ENCODE peak calls at places on chromosome 21, in seven cellular contexts. G, Z, D, R, O, I and T are unnamed samples.
A peak's percentile ranks its signal among the peaks of the same experiment; 100 is the strongest.

GRCh38 chr21:27371688-27372331 is 404.9 kb upstream of the ADAMTS5 start:
- DNase-seq in G (no peak), Z (no peak), D (no peak), R (no peak), O (no peak), I (no peak), T (no peak)

GRCh38 chr21:43598416-43599120 is 60.7 kb downstream of the HSF2BP start:
- DNase-seq in G (no peak), Z (no peak), D (no peak), R (no peak), O (peak; percentile 75), I (no peak), T (no peak)

GRCh38 chr21:45545691-45546531 is 3.7 kb upstream of the SLC19A1 start:
- DNase-seq in G (peak; percentile 2), Z (no peak), D (no peak), R (no peak), O (no peak), I (peak; percentile 7), T (peak; percentile 66)

GRCh38 chr21:32702702-32703101 is 25.1 kb downstream of the SYNJ1 start:
- DNase-seq in G (no peak), Z (no peak), D (no peak), R (no peak), O (peak; percentile 29), I (no peak), T (no peak)

GRCh38 chr21:44338971-44339910 is at the start of gene CFAP410:
- DNase-seq in G (peak; percentile 92), Z (peak; percentile 97), D (peak; percentile 97), R (peak; percentile 75), O (peak; percentile 95), I (peak; percentile 94), T (peak; percentile 96)

GRCh38 chr21:16908087-16908486 is 604.8 kb upstream of the CXADR start:
- DNase-seq in G (no peak), Z (peak; percentile 72), D (no peak), R (no peak), O (peak; percentile 17), I (no peak), T (no peak)

GRCh38 chr21:29825936-29826335 is 113.9 kb downstream of the GRIK1 start:
- DNase-seq in G (no peak), Z (no peak), D (no peak), R (no peak), O (no peak), I (no peak), T (no peak)

GRCh38 chr21:44434568-44434925 is 20.8 kb upstream of the LRRC3 start:
- DNase-seq in G (no peak), Z (peak; percentile 48), D (no peak), R (no peak), O (no peak), I (peak; percentile 9), T (peak; percentile 52)

GRCh38 chr21:45954271-45954670 is 27.3 kb upstream of the COL6A1 start:
- DNase-seq in G (no peak), Z (peak; percentile 81), D (no peak), R (no peak), O (no peak), I (no peak), T (no peak)

GRCh38 chr21:33931799-33932390 is 16.3 kb upstream of the ATP5PO start:
- DNase-seq in G (no peak), Z (no peak), D (no peak), R (no peak), O (no peak), I (no peak), T (no peak)

GRCh38 chr21:35026617-35027557 is 22.2 kb downstream of the RUNX1 start:
- DNase-seq in G (peak; percentile 42), Z (peak; percentile 71), D (peak; percentile 88), R (no peak), O (peak; percentile 66), I (peak; percentile 68), T (no peak)

GRCh38 chr21:35053356-35054096 is 4.4 kb upstream of the RUNX1 start:
- DNase-seq in G (no peak), Z (peak; percentile 77), D (no peak), R (no peak), O (no peak), I (no peak), T (no peak)

GRCh38 chr21:45991606-45992301 is 10.2 kb downstream of the COL6A1 start:
- DNase-seq in G (peak; percentile 3), Z (peak; percentile 62), D (peak; percentile 1), R (no peak), O (no peak), I (peak; percentile 12), T (no peak)

GRCh38 chr21:17451364-17451869 is 61.4 kb upstream of the CXADR start:
- DNase-seq in G (no peak), Z (no peak), D (no peak), R (no peak), O (peak; percentile 76), I (no peak), T (no peak)

GRCh38 chr21:34946385-34947121 is 102.5 kb downstream of the RUNX1 start:
- DNase-seq in G (no peak), Z (no peak), D (no peak), R (no peak), O (no peak), I (no peak), T (no peak)

GRCh38 chr21:45234127-45234526 is 53.6 kb downstream of the POFUT2 start:
- DNase-seq in G (no peak), Z (no peak), D (no peak), R (no peak), O (no peak), I (no peak), T (no peak)

GRCh38 chr21:28675265-28676041 is 317.2 kb downstream of the LTN1 start:
- DNase-seq in G (no peak), Z (no peak), D (no peak), R (no peak), O (no peak), I (no peak), T (no peak)

GRCh38 chr21:36092676-36093075 is 22.9 kb downstream of the CBR1 start:
- DNase-seq in G (no peak), Z (no peak), D (no peak), R (no peak), O (no peak), I (no peak), T (no peak)

GRCh38 chr21:36093512-36093911 is 23.7 kb downstream of the CBR1 start:
- DNase-seq in G (no peak), Z (no peak), D (no peak), R (no peak), O (no peak), I (no peak), T (no peak)

GRCh38 chr21:36082140-36082742 is 12.4 kb downstream of the CBR1 start:
- DNase-seq in G (no peak), Z (no peak), D (no peak), R (no peak), O (no peak), I (no peak), T (no peak)

GRCh38 chr21:36089946-36090345 is 20.1 kb downstream of the CBR1 start:
- DNase-seq in G (no peak), Z (no peak), D (no peak), R (no peak), O (no peak), I (no peak), T (no peak)

GRCh38 chr21:36087362-36088138 is 17.7 kb downstream of the CBR1 start:
- DNase-seq in G (no peak), Z (no peak), D (no peak), R (no peak), O (no peak), I (no peak), T (no peak)
- TF ChIP-seq CTCF in G (no peak), Z (no peak), D (peak; percentile 40), R (no peak), O (peak; percentile 24), I (peak; percentile 23), T (no peak)

GRCh38 chr21:31501921-31502320 is 157.6 kb upstream of the SOD1 start:
- DNase-seq in G (no peak), Z (no peak), D (no peak), R (no peak), O (no peak), I (no peak), T (no peak)
- TF ChIP-seq CTCF in G (no peak), Z (no peak), D (no peak), R (no peak), O (no peak), I (no peak), T (no peak)

DNA sequence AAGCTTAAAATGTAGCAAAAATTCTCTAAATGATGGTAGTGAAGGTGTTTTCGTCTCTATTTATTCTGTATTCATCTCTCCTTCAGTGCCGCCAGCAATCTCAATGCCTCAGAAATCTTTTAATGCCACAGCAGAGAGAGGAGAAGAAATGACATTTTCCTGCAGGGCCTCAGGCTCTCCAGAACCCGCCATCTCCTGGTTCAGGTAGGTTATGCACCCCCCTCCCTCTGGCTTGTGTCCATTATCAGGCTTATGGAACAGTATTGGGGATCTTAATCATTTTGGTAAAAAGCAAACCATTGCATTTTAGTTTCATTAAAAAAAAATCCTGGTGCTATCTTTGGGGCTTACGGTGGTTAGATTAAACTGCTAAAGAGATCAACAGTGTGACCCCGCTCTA is 326.1 kb downstream of the NCAM2 start:
- DNase-seq in G (no peak), Z (no peak), D (no peak), R (no peak), O (no peak), I (no peak), T (no peak)
- TF ChIP-seq CTCF in G (no peak), Z (no peak), D (no peak), R (no peak), O (no peak), I (no peak), T (no peak)

GRCh38 chr21:42009831-42010506 is at the start of gene ZBTB21:
- DNase-seq in G (peak; percentile 99), Z (peak; percentile 99), D (peak; percentile 97), R (peak; percentile 91), O (peak; percentile 98), I (peak; percentile 98), T (peak; percentile 99)

GRCh38 chr21:42007541-42007940 is 2.6 kb downstream of the ZBTB21 start:
- DNase-seq in G (no peak), Z (no peak), D (no peak), R (no peak), O (no peak), I (no peak), T (no peak)

GRCh38 chr21:42006765-42007164 is 3.4 kb downstream of the ZBTB21 start:
- DNase-seq in G (no peak), Z (no peak), D (no peak), R (no peak), O (no peak), I (no peak), T (no peak)

GRCh38 chr21:42010507-42011493 is 640 bp upstream of the ZBTB21 start:
- DNase-seq in G (no peak), Z (no peak), D (no peak), R (no peak), O (peak; percentile 8), I (no peak), T (no peak)

DNA sequence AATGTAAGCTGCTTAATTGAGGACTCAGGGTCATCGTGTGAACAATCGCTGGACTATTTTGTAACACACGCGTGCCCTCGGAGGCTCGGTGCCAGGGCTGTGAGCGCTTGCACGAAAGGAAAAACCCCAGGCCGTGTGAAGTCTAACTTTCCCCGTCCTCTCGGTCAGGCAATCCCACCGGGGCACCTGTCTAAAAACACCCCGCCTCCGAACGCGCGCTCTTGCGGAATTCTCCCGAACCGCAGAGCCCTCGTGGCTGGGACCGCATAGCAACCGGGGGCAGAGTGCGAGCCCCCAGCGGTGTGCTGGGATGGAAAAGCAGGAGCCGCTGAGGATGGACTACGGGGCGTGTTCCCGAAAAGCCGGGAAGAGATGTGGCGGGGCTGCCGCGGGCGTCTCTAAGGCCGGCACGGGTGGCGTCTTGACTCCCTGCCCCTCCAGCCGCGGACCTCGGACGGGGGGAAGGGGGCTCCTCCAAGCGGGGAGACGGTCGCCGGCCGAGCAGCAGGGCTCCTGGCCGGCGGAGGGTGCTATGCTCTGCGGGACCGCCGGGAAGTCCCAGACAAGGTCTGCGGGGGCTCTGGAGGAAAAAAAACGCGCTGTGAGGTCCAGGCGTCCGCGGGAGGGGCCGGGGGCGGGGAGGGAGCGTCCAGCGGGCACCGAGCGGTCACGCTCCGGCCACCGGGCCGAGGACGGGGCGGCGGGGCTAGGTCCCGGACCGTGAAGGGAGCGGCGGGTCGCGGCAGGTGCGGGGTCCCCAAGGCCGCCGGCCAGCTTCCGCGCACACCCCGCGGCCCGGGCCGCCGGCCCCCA is 936 bp downstream of the ZBTB21 start:
- DNase-seq in G (peak; percentile 45), Z (peak; percentile 81), D (peak; percentile 71), R (no peak), O (peak; percentile 50), I (peak; percentile 43), T (no peak)
- TF ChIP-seq CTCF in G (peak; percentile 41), Z (no peak), D (peak; percentile 36), R (no peak), O (peak; percentile 29), I (peak; percentile 54), T (peak; percentile 51)